ENCODE peak calls at places on chromosomes 11 and 22, in six cellular contexts. L is esophagus muscularis mucosa, N is GM12878, P is GM23338, K is sigmoid colon, V is GM12891. O is an unnamed sample.
A peak's percentile ranks its signal among the peaks of the same experiment; 100 is the strongest.

GRCh38 chr11:73240190-73240781 is 22.2 kb downstream of the P2RY2 start:
- DNase-seq in L (no peak), P (no peak), K (peak; percentile 70), V (no peak), N (no peak), O (no peak)

GRCh38 chr11:12675951-12676711 is 1.9 kb downstream of the TEAD1 start:
- DNase-seq in N (no peak), L (no peak), P (no peak), V (no peak), K (peak; percentile 80), O (no peak)

GRCh38 chr11:14449302-14449714 is 50.3 kb downstream of the COPB1 start:
- DNase-seq in K (no peak), P (no peak), L (no peak), V (no peak), N (no peak), O (no peak)

GRCh38 chr11:76185931-76186401 is 20.3 kb downstream of the WNT11 start:
- DNase-seq in L (no peak), N (no peak), P (no peak), V (no peak), K (no peak), O (no peak)

GRCh38 chr11:73163638-73164174 is 21.6 kb upstream of the FCHSD2 start:
- DNase-seq in V (no peak), K (no peak), P (no peak), L (no peak), N (no peak), O (no peak)

GRCh38 chr22:48945621-48946458 is 881.8 kb downstream of the BRD1 start:
- DNase-seq in N (no peak), K (peak; percentile 52), P (no peak), L (peak; percentile 85), V (no peak), O (peak; percentile 3)

GRCh38 chr22:29216873-29217666 is 11.4 kb downstream of the EMID1 start:
- DNase-seq in K (peak; percentile 64), P (no peak), N (no peak), V (peak; percentile 15), L (no peak), O (no peak)

GRCh38 chr11:74442601-74443000 is 24.7 kb downstream of the KCNE3 start:
- DNase-seq in P (no peak), V (no peak), L (no peak), K (no peak), N (no peak), O (no peak)

GRCh38 chr11:130381317-130381716 is 47.1 kb downstream of the ADAMTS8 start:
- DNase-seq in P (no peak), L (no peak), N (no peak), K (no peak), V (no peak), O (no peak)

GRCh38 chr22:32533265-32534068 is 58.9 kb downstream of the FBXO7 start:
- DNase-seq in P (no peak), N (no peak), L (no peak), K (no peak), V (no peak), O (no peak)

GRCh38 chr11:47192111-47192510 is 5.9 kb upstream of the PACSIN3 start:
- DNase-seq in K (no peak), V (no peak), N (no peak), L (no peak), P (no peak), O (no peak)

DNA sequence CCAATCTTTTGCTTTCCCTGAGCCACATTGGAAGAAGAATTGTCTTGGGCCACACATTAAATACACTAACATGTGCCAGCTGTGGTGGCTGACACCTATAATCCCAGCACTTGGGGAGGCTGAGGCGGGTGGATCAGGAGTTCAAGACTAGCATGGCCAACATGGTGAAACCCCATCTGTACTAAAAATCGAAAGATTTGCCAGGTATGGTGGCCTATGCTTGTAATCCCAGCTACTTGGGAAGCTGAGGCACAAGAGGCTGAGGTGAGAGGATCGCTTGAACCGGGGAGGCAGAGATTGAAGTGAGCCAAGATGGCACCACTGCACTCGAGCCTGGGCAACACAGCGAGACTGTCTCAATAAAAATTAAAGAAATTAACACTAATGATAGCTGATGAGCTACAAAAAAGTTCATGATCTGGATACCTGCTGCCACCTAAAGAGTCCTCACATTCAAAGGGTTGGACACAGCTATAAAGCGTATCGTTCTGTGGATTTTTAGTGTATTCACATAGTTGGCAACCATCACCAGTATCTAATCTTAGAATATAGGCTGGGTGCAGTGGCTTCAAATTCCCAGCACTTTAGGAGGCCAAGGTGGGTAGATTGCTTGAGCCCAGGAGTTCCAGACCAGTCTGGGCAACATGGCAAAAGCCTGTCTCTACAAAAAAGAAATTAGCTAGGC is 3.4 kb upstream of the LDHC start:
- DNase-seq in K (no peak), V (no peak), L (no peak), N (no peak), P (no peak), O (no peak)
- TF ChIP-seq POLR2AphosphoS5 in K (peak; percentile 18), V (peak; percentile 75), L (peak; percentile 27), N (no peak), P (no peak), O (no peak)

DNA sequence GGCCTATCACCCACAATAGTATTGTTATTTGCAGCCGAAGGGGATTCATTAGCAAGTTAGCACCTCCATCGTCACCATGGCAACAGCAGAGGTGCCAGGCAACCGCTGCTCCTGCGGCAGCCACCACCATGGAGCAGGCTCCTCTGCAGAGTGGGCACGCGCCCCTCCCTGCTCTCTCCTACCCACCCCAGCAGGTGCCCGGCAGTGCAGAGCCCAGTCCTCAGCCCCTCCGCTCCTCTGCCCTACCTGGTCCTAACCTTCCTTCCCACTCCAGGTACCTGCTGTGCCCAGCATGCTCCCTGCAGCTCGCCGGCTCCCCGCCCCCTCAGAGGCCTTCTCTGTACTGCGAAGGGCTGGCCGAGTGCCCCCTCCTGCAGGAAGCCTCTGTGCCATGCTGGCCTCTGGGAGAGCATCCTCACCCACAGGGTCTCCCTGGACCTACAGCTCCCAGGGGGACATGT is 3.6 kb downstream of the DUSP8 start:
- DNase-seq in K (peak; percentile 70), V (peak; percentile 6), N (no peak), P (peak; percentile 91), L (no peak), O (no peak)
- TF ChIP-seq POLR2AphosphoS5 in K (no peak), V (no peak), N (no peak), P (no peak), L (no peak), O (no peak)

DNA sequence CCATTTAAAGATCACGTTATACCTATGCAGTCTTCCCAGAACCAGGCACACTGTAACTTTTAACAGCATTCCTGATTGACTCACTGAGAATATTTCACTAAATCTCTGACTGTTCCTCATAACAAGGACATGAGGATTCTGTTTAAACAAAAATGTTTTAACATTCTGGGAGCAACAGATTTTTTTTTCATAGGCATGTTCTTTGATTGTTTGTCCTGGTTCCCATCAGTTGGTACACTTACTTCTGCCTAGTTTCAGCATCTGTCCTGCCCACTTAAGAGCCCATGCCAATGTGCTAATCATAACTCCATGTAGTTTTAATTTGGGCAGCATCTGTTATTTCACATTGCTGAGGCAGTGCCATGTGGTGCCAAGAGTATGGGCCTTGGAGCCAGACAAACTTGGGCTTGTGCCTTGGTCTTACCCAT is 138.5 kb upstream of the CTSC start:
- DNase-seq in P (no peak), L (no peak), V (no peak), K (peak; percentile 67), N (no peak), O (no peak)
- TF ChIP-seq POLR2AphosphoS5 in P (no peak), L (peak; percentile 50), V (no peak), K (peak; percentile 93), N (no peak), O (peak; percentile 66)

DNA sequence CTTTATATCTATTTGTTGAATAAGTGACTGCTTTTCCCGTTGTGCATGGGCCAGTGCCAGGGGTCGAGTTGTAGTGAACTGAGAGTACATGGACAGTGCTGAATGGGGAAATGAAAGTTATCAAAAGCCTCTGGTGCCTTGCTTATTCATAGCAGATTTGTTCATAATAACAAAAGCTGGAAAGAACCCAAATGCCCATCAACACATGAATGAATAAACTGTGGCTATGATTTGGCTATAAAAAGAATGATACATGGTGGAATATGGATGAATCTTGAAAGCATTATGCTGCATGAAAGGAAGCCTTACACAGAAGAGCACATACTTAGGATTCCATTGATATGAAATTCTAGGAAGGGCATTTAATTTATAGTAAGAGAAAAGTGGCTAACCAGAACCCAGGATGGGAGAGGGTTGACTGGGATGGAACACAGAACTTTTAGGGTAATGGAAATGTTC is 42.6 kb downstream of the PACS1 start:
- DNase-seq in V (no peak), P (no peak), K (no peak), N (no peak), L (no peak), O (peak; percentile 34)
- TF ChIP-seq POLR2AphosphoS5 in V (no peak), P (no peak), K (no peak), N (no peak), L (no peak), O (no peak)

GRCh38 chr22:45645526-45646414 is 25.9 kb upstream of the ATXN10 start:
- DNase-seq in L (no peak), V (peak; percentile 88), P (peak; percentile 87), K (peak; percentile 85), N (no peak), O (peak; percentile 81)
- TF ChIP-seq POLR2AphosphoS5 in L (no peak), V (no peak), P (no peak), K (no peak), N (no peak), O (no peak)

GRCh38 chr22:45534339-45535192 is 31.9 kb downstream of the FBLN1 start:
- DNase-seq in N (no peak), K (peak; percentile 82), P (no peak), V (no peak), L (no peak), O (no peak)
- TF ChIP-seq POLR2AphosphoS5 in N (no peak), K (peak; percentile 63), P (no peak), V (no peak), L (peak; percentile 11), O (peak; percentile 4)

O was measured in transverse colon.